ENCODE peak calls at places on chromosomes 16 and 17, in ten cellular contexts. Z is CD8-positive, alpha-beta T cell; R is endodermal cell; Q is tibial artery; G is Panc1; J is SJSA1; E is A549; S is hepatocyte; M is SK-N-SH; L is Peyer's patch. P is an unnamed sample.

GRCh38 chr16:22296225-22297113 is 740 bp upstream of the POLR3E start:
- DNase-seq in Z (no peak), R (no peak), Q (no peak), G (no peak), J (peak; percentile 20), E (no peak), S (no peak), M (no peak), L (no peak), P (peak; percentile 24)

GRCh38 chr16:35744716-35745115 is 2285.3 kb downstream of the TP53TG3F start:
- DNase-seq in Z (no peak), R (no peak), Q (no peak), G (no peak), J (peak; percentile 39), E (no peak), S (no peak), M (no peak), L (no peak), P (no peak)

GRCh38 chr17:58315281-58315711 is 13.3 kb downstream of the TSPOAP1 start:
- DNase-seq in Z (no peak), R (no peak), Q (peak; percentile 4), G (no peak), J (no peak), E (no peak), S (no peak), M (peak; percentile 16), L (no peak), P (no peak)

GRCh38 chr17:30939059-30939689 is 17.4 kb downstream of the ADAP2 start:
- DNase-seq in Z (no peak), R (no peak), Q (no peak), G (no peak), J (no peak), E (no peak), S (no peak), M (no peak), L (no peak), P (no peak)

GRCh38 chr16:79537584-79537983 is 63.0 kb downstream of the MAF start:
- DNase-seq in Z (no peak), R (no peak), Q (no peak), G (no peak), J (no peak), E (no peak), S (no peak), M (no peak), L (no peak), P (no peak)

GRCh38 chr17:69711504-69711903 is 297.0 kb downstream of the MAP2K6 start:
- DNase-seq in Z (no peak), R (no peak), Q (no peak), G (no peak), J (no peak), E (no peak), S (no peak), M (peak; percentile 14), L (no peak), P (no peak)

GRCh38 chr16:50248845-50249244 is 17.5 kb upstream of the ADCY7 start:
- DNase-seq in Z (no peak), R (peak; percentile 71), Q (no peak), G (no peak), J (no peak), E (no peak), S (no peak), M (no peak), L (no peak), P (no peak)

GRCh38 chr16:71501562-71501961 is 12.4 kb upstream of the ZNF19 start:
- DNase-seq in Z (no peak), R (no peak), Q (no peak), G (no peak), J (no peak), E (no peak), S (no peak), M (no peak), L (no peak), P (no peak)

GRCh38 chr17:72640415-72641165 is 451.9 kb downstream of the SLC39A11 start:
- DNase-seq in Z (no peak), R (no peak), Q (no peak), G (no peak), J (no peak), E (no peak), S (no peak), M (no peak), L (no peak), P (peak; percentile 87)

GRCh38 chr16:1159973-1160772 is 7.3 kb downstream of the CACNA1H start:
- DNase-seq in Z (no peak), R (no peak), Q (peak; percentile 51), G (no peak), J (no peak), E (no peak), S (peak; percentile 51), M (peak; percentile 62), L (no peak), P (no peak)

GRCh38 chr17:20158580-20158979 is 149.4 kb downstream of the SPECC1 start:
- DNase-seq in Z (no peak), R (no peak), Q (no peak), G (no peak), J (no peak), E (no peak), S (no peak), M (no peak), L (no peak), P (no peak)

GRCh38 chr16:85871756-85872155 is 27.2 kb upstream of the IRF8 start:
- DNase-seq in Z (no peak), R (peak; percentile 40), Q (no peak), G (no peak), J (no peak), E (no peak), S (no peak), M (no peak), L (no peak), P (no peak)
- H3K4me1 ChIP-seq in Z (no peaks in the 10 kb centered on the region), R (no peaks in the 10 kb centered on the region), Q (no peaks in the 10 kb centered on the region), G (no peaks in the 10 kb centered on the region), J (no peaks in the 10 kb centered on the region), E (no peaks in the 10 kb centered on the region), S (no peaks in the 10 kb centered on the region), M (no peaks in the 10 kb centered on the region), L (no peaks in the 10 kb centered on the region), P (no peaks in the 10 kb centered on the region)

DNA sequence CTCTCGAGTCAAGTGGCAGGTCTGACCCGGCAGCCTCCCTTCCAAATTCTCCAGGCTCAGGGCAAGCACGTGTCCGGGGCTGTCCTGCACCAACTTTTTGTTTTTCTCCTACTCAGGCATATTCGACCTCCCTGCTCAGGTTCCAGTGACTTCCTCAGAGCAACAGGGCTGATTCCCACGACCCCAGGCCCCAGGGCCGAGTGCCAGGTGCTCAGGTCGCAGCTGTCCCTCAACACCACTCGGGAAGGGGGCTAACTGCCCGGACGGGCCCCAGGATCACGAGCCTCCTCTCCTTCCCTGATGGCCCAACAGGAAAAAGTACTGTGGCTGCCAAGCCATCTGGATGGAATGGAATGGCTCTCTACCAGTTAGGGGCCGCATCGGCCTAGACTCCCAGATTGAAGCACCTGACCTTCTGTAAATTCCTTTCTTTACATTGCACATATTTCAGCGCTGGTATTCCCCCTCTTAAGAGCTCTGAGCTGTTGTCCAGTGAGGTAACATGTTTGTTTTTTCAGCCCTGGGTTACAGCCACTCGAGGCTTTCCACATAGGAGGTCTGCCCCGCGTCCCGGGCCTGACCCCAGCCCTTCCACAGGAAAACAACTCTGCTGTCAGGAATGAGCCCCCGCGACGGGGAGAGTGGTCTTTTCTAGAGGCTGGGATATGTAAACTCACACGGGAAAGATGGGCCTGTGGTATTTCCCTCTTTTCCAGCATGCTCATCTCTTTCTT is 25.0 kb downstream of the NXN start:
- DNase-seq in Z (no peak), R (peak; percentile 74), Q (no peak), G (no peak), J (peak; percentile 96), E (peak; percentile 90), S (peak; percentile 69), M (no peak), L (no peak), P (no peak)
- H3K4me1 ChIP-seq in Z (peaks cover 5% of the 10 kb centered on the region), R (peaks cover 9% of the 10 kb centered on the region), Q (peaks cover 33% of the 10 kb centered on the region), G (peaks cover 71% of the 10 kb centered on the region), J (peaks cover 41% of the 10 kb centered on the region), E (peaks cover 65% of the 10 kb centered on the region), S (peaks cover 24% of the 10 kb centered on the region), M (peaks cover 6% of the 10 kb centered on the region), L (no peaks in the 10 kb centered on the region), P (no peaks in the 10 kb centered on the region)

DNA sequence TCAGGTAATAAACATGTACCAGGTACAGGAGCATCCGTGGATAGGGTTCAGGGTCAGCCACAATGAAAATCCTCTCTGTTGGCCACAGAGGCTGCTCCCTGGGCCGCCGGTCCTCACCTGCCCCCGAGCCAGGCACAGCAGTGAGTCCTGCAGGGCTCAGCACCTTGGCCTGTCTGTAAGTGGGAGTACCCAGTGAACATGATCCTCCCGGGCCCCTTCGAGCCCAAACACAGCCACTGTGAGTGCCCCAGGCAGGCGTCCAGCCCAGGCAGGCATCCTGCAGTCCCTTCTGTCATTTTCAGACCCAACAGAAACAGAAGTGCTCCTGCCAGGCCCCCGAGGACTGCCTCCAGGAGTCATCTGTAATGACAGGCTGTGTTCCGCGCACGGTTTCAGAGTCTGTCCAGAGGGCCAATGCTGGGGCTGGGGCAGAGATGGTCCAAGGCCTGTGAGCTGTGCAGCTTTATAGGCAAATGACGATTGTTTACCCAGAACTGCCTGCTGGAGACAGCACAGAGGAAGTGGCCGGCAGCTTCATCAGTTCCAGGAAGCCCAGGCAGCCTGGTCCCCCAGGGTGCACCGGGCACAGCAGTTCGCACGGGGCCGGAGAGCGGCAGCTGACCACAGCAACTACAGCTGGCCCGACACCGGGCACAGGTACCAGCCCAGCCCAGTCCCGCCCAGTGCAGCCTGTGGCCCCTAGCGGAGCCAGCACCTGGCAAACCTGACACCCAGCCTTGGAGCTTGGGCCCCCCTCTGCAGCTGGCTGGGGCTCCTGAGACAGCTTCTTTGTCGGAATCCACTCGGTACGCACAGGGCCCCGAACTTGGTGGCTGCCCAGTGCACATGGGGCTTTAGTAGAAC is 13.2 kb downstream of the SLC7A5 start:
- DNase-seq in Z (no peak), R (no peak), Q (peak; percentile 50), G (no peak), J (no peak), E (peak; percentile 79), S (peak; percentile 71), M (peak; percentile 75), L (peak; percentile 87), P (peak; percentile 53)
- H3K4me1 ChIP-seq in Z (peaks cover 39% of the 10 kb centered on the region), R (peaks cover 48% of the 10 kb centered on the region), Q (peaks cover 38% of the 10 kb centered on the region), G (peaks cover 63% of the 10 kb centered on the region), J (peaks cover 94% of the 10 kb centered on the region), E (peaks cover 91% of the 10 kb centered on the region), S (peaks cover 56% of the 10 kb centered on the region), M (peaks cover 65% of the 10 kb centered on the region), L (peaks cover 9% of the 10 kb centered on the region), P (no peaks in the 10 kb centered on the region)

GRCh38 chr16:85536073-85536410 is 77.1 kb upstream of the GSE1 start:
- DNase-seq in Z (no peak), R (peak; percentile 51), Q (no peak), G (no peak), J (no peak), E (no peak), S (no peak), M (no peak), L (no peak), P (peak; percentile 46)

GRCh38 chr16:85537795-85538401 is 75.2 kb upstream of the GSE1 start:
- DNase-seq in Z (no peak), R (no peak), Q (no peak), G (no peak), J (no peak), E (no peak), S (no peak), M (no peak), L (no peak), P (peak; percentile 64)

GRCh38 chr16:85539084-85539483 is 74.0 kb upstream of the GSE1 start:
- DNase-seq in Z (no peak), R (no peak), Q (no peak), G (no peak), J (no peak), E (no peak), S (no peak), M (no peak), L (no peak), P (no peak)

GRCh38 chr16:85536411-85537330 is 76.5 kb upstream of the GSE1 start:
- DNase-seq in Z (no peak), R (no peak), Q (no peak), G (no peak), J (no peak), E (no peak), S (no peak), M (no peak), L (no peak), P (peak; percentile 44)

GRCh38 chr16:85537331-85537788 is 75.8 kb upstream of the GSE1 start:
- DNase-seq in Z (no peak), R (no peak), Q (no peak), G (no peak), J (no peak), E (no peak), S (no peak), M (no peak), L (no peak), P (no peak)
- H3K4me1 ChIP-seq in Z (no peaks in the 10 kb centered on the region), R (peaks cover 14% of the 10 kb centered on the region), Q (peaks cover 7% of the 10 kb centered on the region), G (peaks cover 6% of the 10 kb centered on the region), J (peaks cover 10% of the 10 kb centered on the region), E (no peaks in the 10 kb centered on the region), S (peaks cover 34% of the 10 kb centered on the region), M (peaks cover 50% of the 10 kb centered on the region), L (no peaks in the 10 kb centered on the region), P (peaks cover 4% of the 10 kb centered on the region)

P was measured in small intestine.